ENCODE peak calls at places on chromosome 16, in nine cellular contexts. F is heart right ventricle, S is Peyer's patch, K is cardiac fibroblast, T is body of pancreas, B is OCI-LY7, D is cardiac muscle cell, N is upper lobe of right lung, E is endothelial cell of umbilical vein. R is an unnamed sample.

GRCh38 chr16:14672403-14672971 is 21.6 kb downstream of the PLA2G10 start:
- DNase-seq in F (no peak), S (peak), K (no peak), T (peak), B (peak), D (no peak), N (peak), E (no peak), R (peak)

GRCh38 chr16:27712251-27712711 is 162.3 kb downstream of the KATNIP start:
- DNase-seq in F (no peak), S (no peak), K (no peak), T (no peak), B (no peak), D (no peak), N (peak), E (no peak), R (no peak)

GRCh38 chr16:16120382-16121184 is 102.7 kb downstream of the ABCC6 start:
- DNase-seq in F (peak), S (peak), K (no peak), T (no peak), B (no peak), D (no peak), N (peak), E (peak), R (no peak)

GRCh38 chr16:89596957-89597644 is 16.3 kb upstream of the DPEP1 start:
- DNase-seq in F (no peak), S (no peak), K (no peak), T (no peak), B (no peak), D (no peak), N (no peak), E (no peak), R (no peak)

GRCh38 chr16:88672776-88673175 is 9.9 kb upstream of the MVD start:
- DNase-seq in F (no peak), S (no peak), K (no peak), T (no peak), B (no peak), D (peak), N (no peak), E (no peak), R (no peak)

GRCh38 chr16:15044286-15044685 is 11.6 kb downstream of the NTAN1 start:
- DNase-seq in F (no peak), S (no peak), K (no peak), T (no peak), B (no peak), D (no peak), N (peak), E (no peak), R (no peak)

GRCh38 chr16:22628994-22629393 is 118.3 kb downstream of the NPIPB5 start:
- DNase-seq in F (no peak), S (no peak), K (no peak), T (no peak), B (no peak), D (no peak), N (no peak), E (no peak), R (no peak)

GRCh38 chr16:57394444-57394843 is 10.1 kb upstream of the CCL17 start:
- DNase-seq in F (no peak), S (no peak), K (peak), T (no peak), B (no peak), D (no peak), N (no peak), E (no peak), R (no peak)

GRCh38 chr16:57479422-57480126 is 6.7 kb downstream of the DOK4 start:
- DNase-seq in F (peak), S (peak), K (peak), T (no peak), B (no peak), D (peak), N (no peak), E (peak), R (no peak)

GRCh38 chr16:17747357-17747756 is 276.6 kb upstream of the XYLT1 start:
- DNase-seq in F (no peak), S (no peak), K (no peak), T (no peak), B (no peak), D (no peak), N (no peak), E (no peak), R (no peak)

GRCh38 chr16:13665876-13666275 is 254.1 kb upstream of the ERCC4 start:
- DNase-seq in F (no peak), S (no peak), K (no peak), T (no peak), B (no peak), D (no peak), N (no peak), E (no peak), R (no peak)

GRCh38 chr16:52463904-52464303 is 83.0 kb downstream of the TOX3 start:
- DNase-seq in F (no peak), S (no peak), K (no peak), T (no peak), B (no peak), D (no peak), N (no peak), E (no peak), R (no peak)

GRCh38 chr16:21097151-21097550 is 53.5 kb downstream of the DNAH3 start:
- DNase-seq in F (no peak), S (no peak), K (peak), T (no peak), B (no peak), D (no peak), N (no peak), E (no peak), R (no peak)

GRCh38 chr16:84603115-84603816 is 14.6 kb downstream of the COTL1 start:
- DNase-seq in F (peak), S (peak), K (peak), T (peak), B (no peak), D (no peak), N (peak), E (peak), R (no peak)

GRCh38 chr16:58196898-58197313 is 1.0 kb downstream of the CSNK2A2 start:
- DNase-seq in F (no peak), S (no peak), K (peak), T (no peak), B (peak), D (no peak), N (no peak), E (peak), R (no peak)

GRCh38 chr16:56632160-56632847 is at the start of gene MT1M:
- DNase-seq in F (peak), S (no peak), K (no peak), T (peak), B (no peak), D (peak), N (peak), E (no peak), R (no peak)

GRCh38 chr16:29662729-29663019 is 373 bp upstream of the SPN start:
- DNase-seq in F (no peak), S (peak), K (no peak), T (no peak), B (peak), D (no peak), N (peak), E (no peak), R (no peak)

GRCh38 chr16:88924834-88925539 is 52.0 kb downstream of the CBFA2T3 start:
- DNase-seq in F (no peak), S (peak), K (peak), T (peak), B (peak), D (peak), N (no peak), E (peak), R (no peak)

GRCh38 chr16:10098991-10099390 is 83.2 kb downstream of the GRIN2A start:
- DNase-seq in F (no peak), S (no peak), K (peak), T (no peak), B (no peak), D (no peak), N (no peak), E (no peak), R (no peak)

GRCh38 chr16:88638323-88639230 is at the start of gene IL17C:
- DNase-seq in F (no peak), S (peak), K (no peak), T (peak), B (peak), D (no peak), N (no peak), E (no peak), R (peak)

GRCh38 chr16:84833542-84834402 is 14.0 kb downstream of the CRISPLD2 start:
- DNase-seq in F (no peak), S (no peak), K (no peak), T (no peak), B (no peak), D (no peak), N (no peak), E (no peak), R (no peak)

GRCh38 chr16:28090646-28091377 is 27.3 kb upstream of the GSG1L start:
- DNase-seq in F (no peak), S (no peak), K (peak), T (no peak), B (no peak), D (no peak), N (no peak), E (no peak), R (no peak)

GRCh38 chr16:70715113-70715711 is 29.4 kb upstream of the MTSS2 start:
- DNase-seq in F (peak), S (no peak), K (peak), T (peak), B (no peak), D (no peak), N (peak), E (no peak), R (peak)

GRCh38 chr16:81266680-81267095 is 28.2 kb downstream of the BCO1 start:
- DNase-seq in F (no peak), S (peak), K (no peak), T (no peak), B (no peak), D (no peak), N (no peak), E (no peak), R (no peak)

GRCh38 chr16:89484088-89484501 is 6.3 kb downstream of the ANKRD11 start:
- DNase-seq in F (no peak), S (no peak), K (no peak), T (no peak), B (no peak), D (no peak), N (no peak), E (no peak), R (no peak)

GRCh38 chr16:54697677-54698076 is 233.0 kb upstream of the IRX5 start:
- DNase-seq in F (no peak), S (no peak), K (no peak), T (no peak), B (no peak), D (no peak), N (no peak), E (no peak), R (no peak)

GRCh38 chr16:78122774-78123315 is 23.4 kb downstream of the WWOX start:
- DNase-seq in F (no peak), S (no peak), K (peak), T (no peak), B (peak), D (peak), N (no peak), E (peak), R (peak)
- TF ChIP-seq CTCF in F (no peak), S (peak), K (no peak), T (peak), B (peak), D (peak), N (peak), E (no peak), R (peak)

GRCh38 chr16:68452176-68452575 is 3.9 kb upstream of the SMPD3 start:
- DNase-seq in F (no peak), S (no peak), K (peak), T (no peak), B (no peak), D (no peak), N (no peak), E (no peak), R (no peak)

GRCh38 chr16:68448360-68448970 is at the start of gene SMPD3:
- DNase-seq in F (peak), S (peak), K (peak), T (peak), B (peak), D (peak), N (peak), E (peak), R (peak)

GRCh38 chr16:68450741-68451140 is 2.4 kb upstream of the SMPD3 start:
- DNase-seq in F (no peak), S (no peak), K (no peak), T (no peak), B (no peak), D (no peak), N (no peak), E (no peak), R (no peak)

GRCh38 chr16:68453816-68454215 is 5.5 kb upstream of the SMPD3 start:
- DNase-seq in F (no peak), S (no peak), K (no peak), T (no peak), B (no peak), D (no peak), N (no peak), E (no peak), R (no peak)

GRCh38 chr16:68451656-68452055 is 3.3 kb upstream of the SMPD3 start:
- DNase-seq in F (no peak), S (no peak), K (no peak), T (no peak), B (no peak), D (no peak), N (no peak), E (no peak), R (no peak)
- H3K4me3 ChIP-seq in F (no peak), S (no peak), K (no peak), T (no peak), B (no peak), D (no peak), N (no peak), E (no peak), R (no peak)

DNA sequence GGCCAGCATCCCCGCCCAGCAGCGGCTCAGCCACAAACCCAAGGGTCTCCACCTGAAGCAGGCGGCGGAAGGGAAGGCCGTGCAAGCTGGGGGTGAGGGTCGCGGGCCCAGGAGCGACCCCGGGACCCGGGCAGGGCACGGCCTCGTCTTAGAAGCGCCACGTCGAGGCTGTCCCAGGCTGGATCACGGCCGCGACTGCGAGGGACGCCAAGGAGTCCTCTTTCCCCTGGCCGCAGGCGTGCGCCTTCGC is 535 bp upstream of the CCNF start:
- DNase-seq in F (no peak), S (no peak), K (no peak), T (no peak), B (no peak), D (no peak), N (no peak), E (no peak), R (no peak)
- TF ChIP-seq CTCF in F (no peak), S (no peak), K (no peak), T (no peak), B (peak), D (no peak), N (no peak), E (no peak), R (no peak)

DNA sequence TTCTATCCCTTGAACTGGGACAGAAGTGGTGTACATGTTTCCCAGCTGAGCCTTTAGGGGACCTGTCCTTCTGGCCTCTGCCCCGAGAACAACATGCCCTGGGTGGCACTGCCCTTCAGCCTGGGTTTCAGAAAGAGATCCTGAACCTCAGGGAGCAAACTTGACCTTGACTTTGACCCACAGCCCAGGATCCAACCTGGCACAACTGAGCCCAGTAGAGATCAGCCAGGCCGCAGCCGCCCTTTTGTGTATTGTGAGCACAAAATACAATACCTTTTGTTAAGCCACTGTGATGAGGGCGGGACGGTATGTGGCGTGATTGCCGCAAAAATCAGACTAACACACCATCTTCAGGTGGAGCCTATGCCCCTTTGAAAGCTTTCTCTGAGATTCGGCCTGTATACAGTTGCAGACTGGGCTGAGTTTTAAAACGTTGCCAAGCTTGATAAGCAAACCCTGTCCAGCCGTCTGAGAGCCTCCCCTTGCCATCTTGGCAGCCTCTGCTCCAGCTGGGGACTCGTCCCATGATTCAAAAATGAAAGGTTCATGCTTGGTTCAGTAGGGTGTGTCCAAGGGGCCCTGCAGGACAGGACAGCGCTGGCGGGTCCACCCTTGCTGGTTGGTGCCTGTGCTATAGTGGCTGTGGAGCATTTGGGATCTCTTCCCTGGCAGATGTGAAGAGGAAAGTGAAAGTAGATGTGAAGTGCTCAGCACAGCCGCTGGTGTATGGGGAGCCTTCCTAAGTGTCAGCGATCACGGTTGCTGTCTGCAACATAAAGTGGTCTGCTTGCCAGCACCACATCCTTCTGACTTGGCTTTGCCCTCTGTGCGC is 40.3 kb downstream of the FOXL1 start:
- DNase-seq in F (no peak), S (no peak), K (peak), T (no peak), B (no peak), D (no peak), N (no peak), E (peak), R (no peak)
- H3K4me3 ChIP-seq in F (peak), S (no peak), K (peak), T (no peak), B (no peak), D (no peak), N (peak), E (no peak), R (no peak)

DNA sequence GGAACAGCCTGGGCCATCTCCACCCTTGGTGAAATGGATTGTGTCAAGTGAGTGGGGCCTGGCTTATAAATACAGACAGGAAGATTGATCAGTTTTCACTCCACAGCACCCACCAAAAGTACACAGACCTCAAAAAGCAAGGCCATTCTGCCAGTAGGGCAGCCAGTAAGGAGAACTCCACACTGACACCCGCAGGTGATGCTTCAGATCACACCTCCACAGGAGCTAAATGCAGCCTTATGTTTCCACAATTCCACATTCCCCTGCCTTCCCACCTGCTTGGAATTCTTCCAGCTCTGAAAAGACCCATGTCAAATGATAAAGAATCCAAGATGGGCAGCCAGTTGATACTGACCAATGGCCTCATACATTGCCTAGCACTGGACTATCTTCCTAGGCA is 191.1 kb downstream of the ZFHX3 start:
- DNase-seq in F (no peak), S (peak), K (peak), T (no peak), B (no peak), D (no peak), N (peak), E (no peak), R (no peak)
- TF ChIP-seq CTCF in F (no peak), S (no peak), K (peak), T (no peak), B (peak), D (peak), N (peak), E (peak), R (peak)

DNA sequence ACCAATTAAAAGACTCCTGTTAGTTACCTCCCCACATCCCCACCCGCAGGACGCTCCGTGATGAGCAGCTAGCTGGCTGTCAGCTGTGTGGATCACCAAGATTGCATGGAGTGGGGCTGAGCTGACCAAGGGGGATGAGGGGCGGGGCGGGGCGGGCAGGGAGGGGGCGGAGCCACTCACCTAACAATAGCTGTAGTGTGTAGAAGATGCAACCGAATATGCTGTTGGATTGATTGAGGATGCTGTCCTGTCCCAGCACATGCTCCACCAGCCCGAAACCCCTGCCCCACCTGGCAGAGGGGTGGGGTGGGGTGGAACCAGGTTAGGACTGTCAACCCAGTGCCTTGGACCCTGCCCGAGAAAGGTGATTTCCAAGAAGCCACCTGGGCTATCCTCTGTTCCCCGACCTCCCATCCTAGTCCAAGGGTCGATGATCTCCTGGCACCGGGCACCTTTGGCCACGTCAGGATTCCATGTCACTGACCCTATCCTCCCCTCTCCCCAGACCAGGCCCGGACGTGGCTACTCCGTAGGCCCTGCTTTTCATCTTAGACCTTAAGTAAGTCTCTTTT is 1.4 kb downstream of the VKORC1 start:
- DNase-seq in F (no peak), S (peak), K (peak), T (no peak), B (peak), D (peak), N (no peak), E (no peak), R (no peak)
- H3K4me3 ChIP-seq in F (peak), S (no peak), K (peak), T (no peak), B (peak), D (peak), N (peak), E (peak), R (peak)

GRCh38 chr16:9092282-9092962 is 978 bp downstream of the HAPSTR1 start:
- DNase-seq in F (peak), S (peak), K (no peak), T (peak), B (peak), D (peak), N (peak), E (peak), R (no peak)
- TF ChIP-seq CTCF in F (no peak), S (no peak), K (no peak), T (no peak), B (peak), D (peak), N (peak), E (no peak), R (peak)

GRCh38 chr16:11250091-11250785 is 5.8 kb downstream of the SOCS1 start:
- DNase-seq in F (no peak), S (no peak), K (peak), T (no peak), B (no peak), D (no peak), N (no peak), E (no peak), R (no peak)

GRCh38 chr16:11253009-11253994 is 2.7 kb downstream of the SOCS1 start:
- DNase-seq in F (no peak), S (peak), K (peak), T (no peak), B (peak), D (no peak), N (no peak), E (no peak), R (no peak)

GRCh38 chr16:11252482-11252931 is 3.5 kb downstream of the SOCS1 start:
- DNase-seq in F (no peak), S (no peak), K (no peak), T (no peak), B (no peak), D (no peak), N (no peak), E (no peak), R (no peak)

GRCh38 chr16:11250786-11251524 is 5.0 kb downstream of the SOCS1 start:
- DNase-seq in F (no peak), S (no peak), K (no peak), T (no peak), B (no peak), D (no peak), N (no peak), E (no peak), R (no peak)

GRCh38 chr16:11251525-11252481 is 4.2 kb downstream of the SOCS1 start:
- DNase-seq in F (no peak), S (peak), K (peak), T (no peak), B (no peak), D (no peak), N (no peak), E (no peak), R (no peak)
- H3K4me3 ChIP-seq in F (no peak), S (no peak), K (no peak), T (no peak), B (no peak), D (no peak), N (no peak), E (no peak), R (no peak)